ENCODE peak calls at places on chromosomes 13 and 19, in five cellular contexts. S is astrocyte of the spinal cord; A is fibroblast of pulmonary artery; K is activated naive CD4-positive, alpha-beta T cell; Y is GM23248. J is an unnamed sample.

GRCh38 chr13:82803341-82803740 is 1078.9 kb downstream of the SLITRK1 start:
- DNase-seq in S (no peak), A (peak), K (no peak), Y (peak), J (no peak)

GRCh38 chr19:45352914-45353796 is 12.6 kb downstream of the KLC3 start:
- DNase-seq in S (no peak), A (no peak), K (no peak), Y (no peak), J (no peak)

GRCh38 chr19:38869160-38869835 is 8.8 kb downstream of the RINL start:
- DNase-seq in S (no peak), A (no peak), K (no peak), Y (no peak), J (no peak)

GRCh38 chr19:56217039-56217949 is 15.2 kb downstream of the ZSCAN5C start:
- DNase-seq in S (peak), A (peak), K (no peak), Y (peak), J (no peak)

GRCh38 chr19:28296506-28296905 is 916.4 kb downstream of the UQCRFS1 start:
- DNase-seq in S (peak), A (peak), K (no peak), Y (peak), J (no peak)

GRCh38 chr19:9792191-9793050 is 23.9 kb upstream of the ZNF846 start:
- DNase-seq in S (peak), A (peak), K (peak), Y (peak), J (peak)

GRCh38 chr19:2807379-2808128 is 12.1 kb upstream of the ZNF554 start:
- DNase-seq in S (no peak), A (no peak), K (no peak), Y (no peak), J (no peak)

GRCh38 chr19:53909471-53910169 is 542 bp downstream of the CACNG7 start:
- DNase-seq in S (no peak), A (no peak), K (no peak), Y (no peak), J (no peak)

GRCh38 chr13:110916671-110917142 is 1.8 kb upstream of the ANKRD10 start:
- DNase-seq in S (peak), A (peak), K (no peak), Y (peak), J (no peak)

GRCh38 chr19:39531834-39532232 is 819 bp downstream of the EID2B start:
- DNase-seq in S (no peak), A (no peak), K (no peak), Y (peak), J (no peak)

GRCh38 chr13:52405369-52405766 is 604 bp downstream of the THSD1 start:
- DNase-seq in S (no peak), A (no peak), K (no peak), Y (peak), J (no peak)

GRCh38 chr13:107867701-107868661 is 347.4 kb downstream of the LIG4 start:
- DNase-seq in S (peak), A (peak), K (no peak), Y (peak), J (peak)